ENCODE peak calls at places on chromosomes 12 and 14, in ten cellular contexts. B is KG1, N is NCI-H1092, S is psoas muscle, A is PC-3, E is AG04450, M is kidney epithelial cell, V is Kasumi-1, X is activated T-cell treated with anti-CD3 and anti-CD28 coated beads for 48 hours, G is SW 1271. K is an unnamed sample.

GRCh38 chr12:128245106-128245505 is 21.9 kb upstream of the TMEM132C start:
- DNase-seq in B (no peak), N (no peak), S (no peak), A (no peak), E (no peak), M (no peak), V (no peak), X (no peak), G (no peak), K (no peak)

GRCh38 chr12:99024191-99024590 is 379.1 kb downstream of the APAF1 start:
- DNase-seq in B (no peak), N (no peak), S (no peak), A (no peak), E (no peak), M (no peak), V (no peak), X (no peak), G (no peak), K (no peak)

GRCh38 chr12:17079251-17079909 is 473.4 kb upstream of the LMO3 start:
- DNase-seq in B (no peak), N (no peak), S (no peak), A (peak), E (no peak), M (no peak), V (peak), X (no peak), G (peak), K (no peak)

GRCh38 chr12:26719852-26720251 is 113.1 kb downstream of the ITPR2 start:
- DNase-seq in B (no peak), N (no peak), S (no peak), A (peak), E (no peak), M (no peak), V (peak), X (no peak), G (peak), K (no peak)

GRCh38 chr12:57479376-57480115 is at the start of gene ARHGAP9:
- DNase-seq in B (no peak), N (no peak), S (no peak), A (no peak), E (no peak), M (no peak), V (no peak), X (no peak), G (no peak), K (no peak)

GRCh38 chr12:122909442-122910288 is 13.7 kb upstream of the VPS37B start:
- DNase-seq in B (no peak), N (peak), S (no peak), A (no peak), E (no peak), M (no peak), V (no peak), X (no peak), G (no peak), K (no peak)

GRCh38 chr12:124532331-124532750 is 35.1 kb downstream of the NCOR2 start:
- DNase-seq in B (no peak), N (no peak), S (no peak), A (no peak), E (no peak), M (no peak), V (no peak), X (no peak), G (no peak), K (no peak)

GRCh38 chr14:68384881-68385280 is 408.0 kb downstream of the ZFP36L1 start:
- DNase-seq in B (no peak), N (peak), S (no peak), A (no peak), E (no peak), M (no peak), V (no peak), X (no peak), G (no peak), K (no peak)

GRCh38 chr12:59874781-59875180 is 279.0 kb downstream of the SLC16A7 start:
- DNase-seq in B (no peak), N (no peak), S (no peak), A (no peak), E (no peak), M (no peak), V (no peak), X (no peak), G (no peak), K (no peak)

GRCh38 chr14:63178912-63179311 is 25.3 kb upstream of the RHOJ start:
- DNase-seq in B (no peak), N (no peak), S (no peak), A (peak), E (no peak), M (peak), V (no peak), X (no peak), G (no peak), K (no peak)

GRCh38 chr12:103771466-103771865 is 69.6 kb downstream of the NT5DC3 start:
- DNase-seq in B (no peak), N (peak), S (peak), A (peak), E (no peak), M (no peak), V (peak), X (no peak), G (peak), K (no peak)

GRCh38 chr12:93526786-93527428 is 45.6 kb upstream of the SOCS2 start:
- DNase-seq in B (no peak), N (no peak), S (no peak), A (peak), E (peak), M (peak), V (no peak), X (no peak), G (peak), K (no peak)

GRCh38 chr14:51846631-51847488 is 13.6 kb upstream of the GNG2 start:
- DNase-seq in B (peak), N (peak), S (peak), A (no peak), E (no peak), M (peak), V (peak), X (peak), G (no peak), K (peak)

GRCh38 chr14:61321385-61322010 is at the start of gene PRKCH:
- DNase-seq in B (peak), N (peak), S (peak), A (peak), E (no peak), M (peak), V (peak), X (peak), G (peak), K (no peak)

GRCh38 chr12:124523071-124523470 is 44.3 kb downstream of the NCOR2 start:
- DNase-seq in B (no peak), N (peak), S (peak), A (no peak), E (no peak), M (no peak), V (no peak), X (no peak), G (no peak), K (no peak)

GRCh38 chr12:52082988-52083637 is 3.6 kb downstream of the SMIM41 start:
- DNase-seq in B (no peak), N (peak), S (peak), A (peak), E (no peak), M (no peak), V (peak), X (peak), G (peak), K (no peak)

GRCh38 chr14:30525833-30526232 is 33.1 kb upstream of the G2E3 start:
- DNase-seq in B (no peak), N (no peak), S (no peak), A (peak), E (no peak), M (no peak), V (no peak), X (no peak), G (no peak), K (no peak)

GRCh38 chr12:30564394-30564793 is 131.3 kb downstream of the IPO8 start:
- DNase-seq in B (no peak), N (no peak), S (no peak), A (no peak), E (no peak), M (no peak), V (no peak), X (no peak), G (no peak), K (no peak)

GRCh38 chr14:20343855-20344205 is 395 bp downstream of the PARP2 start:
- DNase-seq in B (no peak), N (no peak), S (no peak), A (peak), E (no peak), M (no peak), V (no peak), X (no peak), G (peak), K (no peak)

GRCh38 chr12:108478611-108479010 is 36.5 kb upstream of the FICD start:
- DNase-seq in B (no peak), N (no peak), S (no peak), A (peak), E (no peak), M (no peak), V (no peak), X (no peak), G (no peak), K (no peak)

GRCh38 chr14:75200451-75200850 is 24.0 kb upstream of the TMED10 start:
- DNase-seq in B (no peak), N (no peak), S (no peak), A (peak), E (no peak), M (no peak), V (no peak), X (no peak), G (no peak), K (no peak)

GRCh38 chr14:90699016-90699415 is 117.2 kb downstream of the TTC7B start:
- DNase-seq in B (no peak), N (no peak), S (no peak), A (no peak), E (no peak), M (no peak), V (no peak), X (no peak), G (no peak), K (no peak)

GRCh38 chr12:123519151-123520001 is 14.1 kb downstream of the RILPL1 start:
- DNase-seq in B (no peak), N (no peak), S (peak), A (no peak), E (no peak), M (peak), V (no peak), X (no peak), G (no peak), K (no peak)

K was measured in SIG-M5.